ENCODE peak calls at places on chromosomes 11 and 22, in four cellular contexts. U is psoas muscle, D is MM.1S, H is neuronal stem cell. I is an unnamed sample. For H3K4me1, the result is how much of the 10 kb centered on the place peaks cover.

GRCh38 chr11:87150936-87151335 is 113.2 kb downstream of the TMEM135 start:
- DNase-seq in U (no peak), D (no peak), H (no peak), I (no peak)

GRCh38 chr11:107011977-107012376 is 6.3 kb downstream of the GUCY1A2 start:
- DNase-seq in U (no peak), D (no peak), H (no peak), I (no peak)

GRCh38 chr11:17822021-17822781 is 87.6 kb downstream of the KCNC1 start:
- DNase-seq in U (peak), D (no peak), H (no peak), I (no peak)

GRCh38 chr11:128389461-128389976 is 197.8 kb downstream of the ETS1 start:
- DNase-seq in U (no peak), D (no peak), H (no peak), I (no peak)

GRCh38 chr22:23268139-23268712 is 87.9 kb downstream of the BCR start:
- DNase-seq in U (no peak), D (no peak), H (no peak), I (no peak)

GRCh38 chr11:73140213-73141030 is 1.7 kb downstream of the FCHSD2 start:
- DNase-seq in U (peak), D (peak), H (peak), I (no peak)

GRCh38 chr11:113331436-113331835 is 17.1 kb downstream of the TTC12 start:
- DNase-seq in U (no peak), D (no peak), H (no peak), I (no peak)

GRCh38 chr11:41392591-41392990 is 66.9 kb downstream of the LRRC4C start:
- DNase-seq in U (no peak), D (no peak), H (peak), I (no peak)

GRCh38 chr11:84800755-84801346 is 826.3 kb downstream of the DLG2 start:
- DNase-seq in U (no peak), D (no peak), H (peak), I (no peak)

GRCh38 chr22:44697423-44698179 is 4.4 kb upstream of the PRR5 start:
- DNase-seq in U (peak), D (peak), H (peak), I (peak)

GRCh38 chr22:37316875-37317371 is 34.6 kb downstream of the CYTH4 start:
- DNase-seq in U (peak), D (peak), H (peak), I (peak)

GRCh38 chr11:123304828-123305530 is 109.9 kb upstream of the CLMP start:
- DNase-seq in U (no peak), D (no peak), H (no peak), I (no peak)

GRCh38 chr11:86447763-86448480 is 73.2 kb downstream of the CCDC81 start:
- DNase-seq in U (no peak), D (no peak), H (no peak), I (no peak)

GRCh38 chr11:122004446-122004845 is 111.6 kb downstream of the BLID start:
- DNase-seq in U (no peak), D (no peak), H (no peak), I (no peak)

GRCh38 chr11:88367310-88367709 is 29.8 kb upstream of the CTSC start:
- DNase-seq in U (no peak), D (no peak), H (no peak), I (no peak)

GRCh38 chr11:130449996-130450419 is 1.6 kb downstream of the ADAMTS15 start:
- DNase-seq in U (peak), D (no peak), H (no peak), I (peak)

GRCh38 chr11:1291295-1292017 is 18.0 kb downstream of the TOLLIP start:
- DNase-seq in U (no peak), D (no peak), H (no peak), I (peak)

GRCh38 chr11:73323464-73323863 is 15.4 kb downstream of the ARHGEF17 start:
- DNase-seq in U (peak), D (no peak), H (no peak), I (peak)

GRCh38 chr11:94925422-94926270 is 47.7 kb downstream of the CWC15 start:
- DNase-seq in U (no peak), D (no peak), H (no peak), I (no peak)
- H3K4me1 ChIP-seq in U (under half), D (under half), H (under half), I (under half)

GRCh38 chr11:78418584-78419211 is 1.1 kb upstream of the GAB2 start:
- DNase-seq in U (no peak), D (no peak), H (no peak), I (no peak)

GRCh38 chr11:78417888-78418583 is 416 bp upstream of the GAB2 start:
- DNase-seq in U (peak), D (peak), H (peak), I (peak)

GRCh38 chr11:78420255-78420764 is 2.7 kb upstream of the GAB2 start:
- DNase-seq in U (peak), D (peak), H (peak), I (peak)

GRCh38 chr11:78420796-78421209 is 3.2 kb upstream of the GAB2 start:
- DNase-seq in U (peak), D (peak), H (no peak), I (peak)

GRCh38 chr11:78419327-78419726 is 1.7 kb upstream of the GAB2 start:
- DNase-seq in U (peak), D (no peak), H (no peak), I (peak)
- H3K4me1 ChIP-seq in U (under half), D (under half), H (under half), I (under half)

DNA sequence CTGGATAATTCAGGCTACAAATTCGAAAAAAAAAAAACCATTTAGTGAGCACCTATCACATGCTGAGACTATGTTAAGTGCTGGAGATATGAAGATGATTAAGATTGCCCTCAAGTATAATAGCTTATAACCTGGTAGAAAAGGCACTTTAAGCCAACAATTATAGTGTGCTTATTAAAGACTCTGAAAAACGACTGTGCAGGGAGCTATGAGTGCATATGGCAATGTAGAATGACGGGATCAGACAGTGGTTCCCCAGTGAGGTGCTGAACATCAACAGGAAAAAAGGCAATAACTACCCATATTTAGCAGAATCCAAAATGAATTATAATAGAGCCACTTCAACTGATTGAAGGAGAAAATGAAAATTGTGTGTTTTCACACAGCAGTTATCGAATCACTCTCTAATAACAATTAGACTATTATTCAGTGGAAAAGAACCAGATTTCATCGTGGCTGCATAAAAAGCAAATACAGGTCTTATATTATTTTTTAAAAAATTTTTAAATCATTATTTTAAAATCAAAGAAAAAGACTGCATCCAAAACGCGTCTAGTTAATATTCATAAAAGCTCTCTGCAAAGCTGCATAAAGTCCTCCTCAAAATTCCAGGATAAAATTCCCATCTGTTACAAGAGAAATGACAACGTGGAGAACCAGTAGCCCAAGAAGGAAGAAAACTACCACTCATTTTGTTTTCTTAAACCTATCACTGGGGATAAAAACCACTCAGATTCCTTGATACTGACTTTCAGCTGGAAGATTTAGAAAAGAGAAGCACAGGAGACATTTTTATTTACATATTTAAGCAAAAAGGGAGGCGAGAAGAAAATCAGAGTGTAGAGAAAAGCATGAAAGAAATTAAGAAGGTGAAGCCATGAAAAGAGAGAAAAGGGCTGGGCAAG is 1.1 kb downstream of the MTMR2 start:
- DNase-seq in U (no peak), D (no peak), H (no peak), I (no peak)
- H3K4me1 ChIP-seq in U (under half), D (under half), H (under half), I (under half)

GRCh38 chr11:64858467-64859401 is 14.3 kb upstream of the CDC42BPG start:
- DNase-seq in U (peak), D (no peak), H (no peak), I (peak)

GRCh38 chr11:64855596-64856304 is 11.3 kb upstream of the CDC42BPG start:
- DNase-seq in U (no peak), D (no peak), H (no peak), I (no peak)

GRCh38 chr11:64857485-64857884 is 13.0 kb upstream of the CDC42BPG start:
- DNase-seq in U (no peak), D (no peak), H (no peak), I (no peak)

GRCh38 chr11:64854534-64855502 is 10.4 kb upstream of the CDC42BPG start:
- DNase-seq in U (peak), D (no peak), H (no peak), I (peak)

GRCh38 chr11:64856382-64857227 is 12.2 kb upstream of the CDC42BPG start:
- DNase-seq in U (peak), D (no peak), H (no peak), I (no peak)
- H3K4me1 ChIP-seq in U (half or more), D (under half), H (under half), I (half or more)

GRCh38 chr11:134643115-134643514 is 231.1 kb upstream of the B3GAT1 start:
- DNase-seq in U (no peak), D (no peak), H (no peak), I (no peak)

GRCh38 chr11:134644489-134645456 is 232.7 kb upstream of the B3GAT1 start:
- DNase-seq in U (no peak), D (no peak), H (no peak), I (no peak)

GRCh38 chr11:134645576-134645975 is 233.5 kb upstream of the B3GAT1 start:
- DNase-seq in U (no peak), D (no peak), H (no peak), I (no peak)

GRCh38 chr11:134642206-134642605 is 230.2 kb upstream of the B3GAT1 start:
- DNase-seq in U (no peak), D (no peak), H (no peak), I (no peak)

DNA sequence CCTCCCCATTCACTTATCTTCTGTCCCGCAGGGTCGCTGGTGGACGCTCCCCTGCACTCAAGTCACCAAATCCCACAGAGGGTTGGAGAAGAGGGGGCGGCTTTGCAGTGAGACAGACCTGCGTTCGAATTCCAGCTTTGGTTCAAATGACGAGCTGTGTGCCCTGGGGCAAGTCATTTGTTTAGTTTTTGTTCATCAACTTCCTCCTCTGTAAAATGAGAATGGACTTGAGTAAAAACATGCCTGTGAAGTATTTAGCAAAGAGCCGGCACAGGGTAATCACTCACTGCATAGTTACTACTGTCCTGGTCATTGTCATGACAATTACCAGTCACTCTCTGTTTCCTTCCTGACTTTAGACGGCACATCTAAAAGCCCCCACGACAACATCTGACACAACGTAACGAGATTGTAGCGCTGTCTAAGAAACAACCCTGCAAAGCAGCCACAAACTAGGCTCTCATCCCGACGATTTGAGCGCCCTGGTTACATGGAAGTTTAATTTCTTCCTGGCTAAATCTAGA is 231.5 kb upstream of the B3GAT1 start:
- DNase-seq in U (no peak), D (no peak), H (no peak), I (no peak)
- H3K4me1 ChIP-seq in U (under half), D (under half), H (under half), I (under half)

DNA sequence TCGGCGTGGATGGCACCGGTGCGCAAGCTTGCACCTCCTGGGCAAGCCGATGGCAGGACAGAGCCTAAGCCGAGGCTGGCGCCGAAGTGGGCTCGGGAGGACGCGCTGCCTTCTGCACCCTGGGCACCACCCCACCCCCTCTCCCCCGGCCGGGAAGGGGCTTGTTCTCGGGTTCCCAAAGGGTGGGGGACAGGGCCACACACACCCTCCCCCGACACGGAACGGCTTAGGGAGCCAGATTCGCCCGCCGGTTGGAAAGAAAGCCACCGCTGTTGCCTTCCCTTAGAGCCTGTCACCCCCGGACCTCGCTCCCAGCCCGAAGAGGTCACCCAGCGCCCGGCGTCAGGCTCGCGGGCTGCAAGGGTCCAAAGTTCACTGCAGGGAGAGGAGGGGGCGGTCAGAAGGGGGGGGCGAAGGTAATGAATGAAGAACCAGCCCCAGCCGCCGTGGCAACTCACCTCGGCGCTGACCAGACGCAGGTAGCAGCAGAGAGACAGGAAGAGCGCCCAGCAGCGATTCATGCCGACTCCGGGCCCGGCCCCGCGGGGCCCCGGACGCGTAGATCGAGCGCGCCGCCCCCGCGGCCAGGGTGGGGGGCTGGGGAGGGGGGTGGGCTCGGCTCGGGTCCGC is 1.2 kb downstream of the PDGFB start:
- DNase-seq in U (no peak), D (peak), H (no peak), I (no peak)
- H3K4me1 ChIP-seq in U (half or more), D (under half), H (under half), I (half or more)

GRCh38 chr11:8080069-8080670 is 841 bp upstream of the TUB start:
- DNase-seq in U (no peak), D (no peak), H (no peak), I (no peak)

GRCh38 chr11:8080674-8081590 is at the start of gene TUB:
- DNase-seq in U (peak), D (no peak), H (no peak), I (no peak)

GRCh38 chr11:8082391-8083087 is 1.5 kb downstream of the TUB start:
- DNase-seq in U (no peak), D (no peak), H (peak), I (no peak)

GRCh38 chr11:8083088-8083395 is 2.0 kb downstream of the TUB start:
- DNase-seq in U (no peak), D (no peak), H (no peak), I (no peak)

GRCh38 chr11:8081591-8082021 is 595 bp downstream of the TUB start:
- DNase-seq in U (no peak), D (no peak), H (no peak), I (no peak)
- H3K4me1 ChIP-seq in U (under half), D (under half), H (under half), I (under half)

I was measured in suprapubic skin.